ENCODE peak calls at places on chromosomes 12 and 14, in eight cellular contexts. O is K562, U is HCT116, X is GM23338, F is HepG2, I is H1, A is endothelial cell of umbilical vein, S is GM12878. J is an unnamed sample.

GRCh38 chr12:101044512-101045074 is 165.4 kb downstream of the SLC5A8 start:
- DNase-seq in X (no peak), S (no peak), A (no peak), O (no peak), F (no peak), U (no peak), I (no peak), J (no peak)

GRCh38 chr12:122348505-122348904 is 74.0 kb downstream of the CLIP1 start:
- DNase-seq in I (no peak), U (no peak), O (no peak), F (no peak), X (no peak), S (no peak), A (no peak), J (no peak)

GRCh38 chr12:12537421-12537820 is 25.2 kb downstream of the DUSP16 start:
- DNase-seq in F (no peak), A (no peak), S (no peak), X (no peak), U (no peak), I (no peak), O (no peak), J (no peak)

GRCh38 chr14:92922883-92923743 is at the start of gene CHGA:
- DNase-seq in X (peak), I (peak), F (peak), U (no peak), A (peak), O (peak), S (no peak), J (no peak)

GRCh38 chr12:3168775-3169221 is 91.6 kb downstream of the TSPAN9 start:
- DNase-seq in X (no peak), F (no peak), S (no peak), O (no peak), U (peak), I (peak), A (no peak), J (no peak)

GRCh38 chr14:69288956-69289705 is 29.2 kb downstream of the GALNT16 start:
- DNase-seq in I (no peak), U (no peak), S (no peak), F (no peak), O (no peak), X (no peak), A (no peak), J (no peak)

GRCh38 chr14:90624228-90624627 is 192.0 kb downstream of the TTC7B start:
- DNase-seq in U (peak), A (peak), O (no peak), F (peak), S (no peak), I (no peak), X (no peak), J (no peak)

GRCh38 chr12:10940389-10940788 is 1.3 kb upstream of the TAS2R14 start:
- DNase-seq in X (no peak), U (no peak), O (no peak), I (no peak), F (peak), A (no peak), S (no peak), J (no peak)

GRCh38 chr12:113161415-113162016 is 12.0 kb downstream of the CFAP73 start:
- DNase-seq in U (peak), A (no peak), O (peak), S (no peak), X (peak), I (peak), F (no peak), J (peak)

GRCh38 chr12:109879332-109880048 is 851 bp downstream of the GLTP start:
- DNase-seq in I (no peak), O (peak), X (peak), S (no peak), U (no peak), A (peak), F (no peak), J (no peak)

GRCh38 chr14:23131482-23131881 is 12.4 kb upstream of the CEBPE start:
- DNase-seq in U (no peak), I (no peak), A (no peak), S (no peak), X (no peak), F (no peak), O (no peak), J (no peak)

GRCh38 chr14:50666772-50667490 is 1.2 kb downstream of the SAV1 start:
- DNase-seq in U (no peak), S (no peak), O (peak), I (no peak), F (peak), A (peak), X (peak), J (no peak)

GRCh38 chr14:88791629-88792571 is 853 bp downstream of the EML5 start:
- DNase-seq in O (no peak), U (no peak), I (no peak), F (no peak), A (no peak), S (no peak), X (peak), J (no peak)

GRCh38 chr14:25049559-25050493 is at the start of gene STXBP6:
- DNase-seq in F (peak), S (no peak), I (no peak), X (peak), U (no peak), O (no peak), A (peak), J (no peak)

GRCh38 chr14:73457935-73458218 is 469 bp downstream of the NUMB start:
- DNase-seq in U (no peak), I (no peak), A (no peak), O (no peak), S (no peak), X (no peak), F (no peak), J (no peak)

GRCh38 chr12:42666671-42667243 is 77.2 kb upstream of the PRICKLE1 start:
- DNase-seq in X (peak), O (no peak), F (no peak), I (no peak), S (no peak), A (no peak), U (no peak), J (no peak)

GRCh38 chr12:77433799-77434198 is 368.4 kb upstream of the E2F7 start:
- DNase-seq in I (no peak), F (no peak), X (no peak), S (no peak), A (no peak), O (no peak), U (no peak), J (no peak)

GRCh38 chr12:45208604-45209487 is 7.0 kb upstream of the ANO6 start:
- DNase-seq in S (no peak), O (no peak), I (no peak), F (peak), X (no peak), U (peak), A (no peak), J (no peak)

GRCh38 chr12:44703311-44703910 is 172.7 kb downstream of the NELL2 start:
- DNase-seq in O (no peak), I (no peak), X (no peak), U (no peak), F (no peak), A (no peak), S (no peak), J (peak)

GRCh38 chr14:33702293-33702692 is 248.6 kb downstream of the EGLN3 start:
- DNase-seq in I (no peak), X (no peak), U (no peak), A (no peak), O (no peak), F (no peak), S (no peak), J (no peak)

GRCh38 chr12:75892779-75893408 is 138.7 kb downstream of the PHLDA1 start:
- DNase-seq in U (no peak), O (peak), X (no peak), I (no peak), A (no peak), S (no peak), F (no peak), J (no peak)

GRCh38 chr12:57735952-57736742 is 2.4 kb downstream of the AGAP2 start:
- DNase-seq in I (no peak), U (no peak), O (peak), S (no peak), X (peak), F (peak), A (no peak), J (no peak)
- TF ChIP-seq EZH2 in I (no peak), U (no peak), O (no peak), S (no peak), X (peak), F (no peak), A (peak), J (no peak)

GRCh38 chr12:56520025-56520810 is 1.4 kb upstream of the RBMS2 start:
- DNase-seq in O (no peak), A (peak), X (peak), U (no peak), F (no peak), S (no peak), I (no peak), J (no peak)
- TF ChIP-seq POLR2AphosphoS5 in O (no peak), A (no peak), X (no peak), U (no peak), F (no peak), S (no peak), I (no peak), J (no peak)

GRCh38 chr12:128266559-128267245 is at the start of gene TMEM132C:
- DNase-seq in O (peak), U (no peak), A (no peak), I (no peak), X (peak), F (no peak), S (no peak), J (no peak)
- TF ChIP-seq EZH2 in O (no peak), U (no peak), A (no peak), I (peak), X (no peak), F (no peak), S (no peak), J (no peak)

DNA sequence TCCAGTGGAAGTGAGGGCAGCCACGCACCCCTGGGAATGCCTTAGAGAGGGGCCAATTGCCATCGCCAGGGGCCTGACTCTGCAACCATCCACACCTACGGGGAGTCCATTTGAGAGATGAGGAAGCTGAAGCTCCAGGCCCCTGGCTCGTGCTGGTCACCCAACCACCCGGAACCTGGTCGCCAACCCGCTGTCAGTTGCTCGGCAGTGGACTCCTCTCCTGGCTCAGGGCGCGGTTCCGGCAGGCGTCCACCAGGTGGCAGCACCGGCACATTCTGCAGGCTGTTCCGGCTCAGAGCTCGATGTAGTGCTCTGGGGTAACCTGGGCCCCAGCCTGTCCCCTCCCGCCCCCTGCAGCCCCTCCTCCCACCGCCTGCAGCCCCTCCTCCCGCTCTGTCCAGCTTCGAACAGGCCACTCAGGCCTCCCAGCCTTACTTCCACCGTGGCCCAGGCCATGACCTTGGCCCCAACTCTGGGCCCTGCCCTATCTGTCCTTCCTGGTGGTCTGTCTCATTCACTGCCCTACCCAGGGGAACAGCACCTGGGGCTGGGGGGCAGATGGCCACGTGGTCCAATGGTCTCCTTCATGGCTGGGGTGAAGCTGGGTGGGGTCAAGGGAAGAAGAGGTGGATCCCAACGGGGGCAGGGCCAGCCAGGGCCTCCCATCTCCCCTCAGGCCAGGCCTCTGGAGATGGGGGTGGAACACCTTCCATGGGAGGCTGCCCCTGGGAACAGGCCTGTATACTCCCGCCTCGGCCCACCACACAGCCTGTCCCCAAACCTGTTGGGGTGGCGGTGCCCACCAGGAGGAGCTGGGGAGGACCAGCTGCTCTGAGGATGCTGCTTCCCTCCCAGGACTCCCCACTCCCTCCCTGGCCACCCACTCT is 15.7 kb downstream of the SIVA1 start:
- DNase-seq in S (peak), A (peak), X (peak), F (peak), U (peak), I (peak), O (peak), J (no peak)
- TF ChIP-seq POLR2AphosphoS5 in S (no peak), A (no peak), X (peak), F (peak), U (peak), I (no peak), O (peak), J (peak)

DNA sequence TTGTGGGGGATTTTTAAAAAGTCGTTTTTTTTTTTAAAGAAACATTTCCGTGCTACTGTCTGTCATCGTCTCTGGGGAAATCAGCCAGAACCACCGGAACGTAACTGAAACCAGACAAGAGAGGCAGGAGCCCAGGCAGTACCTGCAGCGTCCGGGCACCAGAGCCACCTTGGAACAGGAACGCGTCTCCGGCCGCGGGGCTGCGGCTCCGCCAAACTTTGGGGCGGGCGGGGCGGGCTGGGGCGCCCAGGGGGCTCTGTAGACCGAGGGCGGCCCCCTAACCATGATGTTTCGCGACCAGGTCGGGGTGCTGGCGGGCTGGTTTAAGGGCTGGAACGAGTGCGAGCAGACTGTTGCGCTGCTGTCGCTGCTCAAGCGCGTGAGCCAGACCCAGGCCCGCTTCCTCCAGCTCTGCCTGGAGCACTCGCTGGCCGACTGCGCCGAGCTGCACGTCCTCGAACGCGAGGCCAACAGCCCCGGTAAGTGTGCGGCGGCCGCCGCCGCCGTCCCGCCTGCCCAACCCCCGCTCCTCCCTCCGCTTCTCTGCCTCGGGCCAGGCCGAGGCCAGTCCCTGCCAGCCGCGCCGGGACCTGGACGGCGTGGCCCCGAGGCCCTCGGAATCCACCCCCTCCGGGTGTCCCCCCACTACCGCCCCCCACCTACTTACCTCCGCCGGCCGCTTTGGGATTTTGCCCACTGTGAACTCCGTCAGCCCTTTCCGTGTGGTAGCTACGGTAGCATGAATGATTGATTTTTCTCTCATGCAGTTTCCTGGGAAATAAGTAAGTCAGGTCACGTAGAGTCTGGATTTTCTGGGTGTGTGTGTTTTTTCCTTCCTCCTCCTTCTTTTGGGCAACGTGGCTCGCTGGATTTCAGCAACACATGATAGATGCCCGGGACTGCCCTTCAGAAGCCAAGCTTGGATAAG is 970 bp downstream of the SAMD4A start:
- DNase-seq in U (no peak), F (peak), X (peak), I (no peak), A (peak), S (no peak), O (peak), J (no peak)
- TF ChIP-seq EZH2 in U (no peak), F (no peak), X (no peak), I (no peak), A (no peak), S (no peak), O (no peak), J (no peak)

GRCh38 chr14:59146941-59147470 is 41.5 kb upstream of the DAAM1 start:
- DNase-seq in A (no peak), O (no peak), U (no peak), S (no peak), X (no peak), F (no peak), I (no peak), J (no peak)
- TF ChIP-seq POLR2AphosphoS5 in A (no peak), O (no peak), U (no peak), S (no peak), X (no peak), F (no peak), I (no peak), J (no peak)

DNA sequence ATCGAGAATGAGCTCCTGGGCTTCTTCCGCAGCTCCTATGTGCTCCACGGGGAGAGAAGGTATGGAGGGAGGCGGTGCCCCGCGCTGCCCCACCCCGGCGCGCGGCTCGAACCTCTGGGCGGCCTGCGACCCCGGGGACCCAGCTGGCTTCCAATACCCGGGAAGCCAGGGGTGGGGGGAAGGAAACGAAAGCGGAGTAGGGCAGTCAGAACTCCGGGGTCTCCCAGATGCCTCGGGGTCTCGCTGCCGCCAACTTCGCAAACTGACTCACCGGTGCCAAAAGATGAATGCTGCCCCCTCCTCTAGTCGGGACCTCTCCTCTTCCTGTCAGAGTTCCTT is 1.3 kb downstream of the TRHDE start:
- DNase-seq in I (no peak), U (no peak), F (no peak), A (no peak), O (no peak), X (peak), S (no peak), J (no peak)
- TF ChIP-seq EZH2 in I (peak), U (no peak), F (no peak), A (peak), O (no peak), X (no peak), S (no peak), J (no peak)

DNA sequence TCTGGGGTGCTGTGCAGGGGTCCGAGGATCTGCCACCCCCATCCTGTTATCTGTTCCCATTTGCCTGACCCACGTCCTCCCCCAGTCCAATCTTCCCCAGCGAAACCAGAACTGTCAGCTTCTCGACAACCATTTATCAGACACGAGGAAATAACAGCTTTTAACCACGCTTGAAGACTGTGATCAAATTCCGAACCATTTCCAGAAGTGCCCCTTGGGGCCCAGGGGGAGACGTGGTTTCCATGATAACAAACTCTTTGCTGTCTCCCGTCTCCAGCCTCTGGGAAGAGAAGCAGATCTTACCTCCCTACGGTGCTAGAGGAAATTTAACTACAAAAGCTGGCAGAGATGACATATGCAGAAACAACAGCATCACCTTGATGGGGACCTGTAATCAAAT is 35.1 kb upstream of the SRRM4 start:
- DNase-seq in F (no peak), U (no peak), X (no peak), O (no peak), S (no peak), I (no peak), A (no peak), J (no peak)
- TF ChIP-seq POLR2AphosphoS5 in F (no peak), U (no peak), X (no peak), O (no peak), S (no peak), I (no peak), A (no peak), J (no peak)

GRCh38 chr12:119990382-119990874 is 1.4 kb downstream of the BICDL1 start:
- DNase-seq in X (peak), O (no peak), U (no peak), S (no peak), F (no peak), I (no peak), A (no peak), J (no peak)
- TF ChIP-seq EZH2 in X (no peak), O (no peak), U (no peak), S (no peak), F (no peak), I (no peak), A (peak), J (no peak)

J was measured in SK-N-MC.